ENCODE peak calls at places on chromosomes 7 and 10, in nine cellular contexts. One of them, this sample, is unnamed.

GRCh38 chr10:51508156-51508555 is 191.2 kb downstream of the CSTF2T start:
- DNase-seq in choroid plexus epithelial cell: no peak
- DNase-seq in foreskin fibroblast: no peak
- DNase-seq in AG10803: no peak
- DNase-seq in cardiac fibroblast: no peak
- DNase-seq in thoracic aorta: no peak
- DNase-seq in WTC11: no peak
- DNase-seq in neural crest cell: no peak
- DNase-seq in A549: no peak
- DNase-seq in this sample: no peak

GRCh38 chr10:60238408-60239100 is 151.1 kb downstream of the ANK3 start:
- DNase-seq in AG10803: peak; percentile 57
- DNase-seq in choroid plexus epithelial cell: peak; percentile 81
- DNase-seq in cardiac fibroblast: peak; percentile 80
- DNase-seq in neural crest cell: no peak
- DNase-seq in A549: peak; percentile 13
- DNase-seq in thoracic aorta: no peak
- DNase-seq in WTC11: peak; percentile 36
- DNase-seq in foreskin fibroblast: peak; percentile 14
- DNase-seq in this sample: peak; percentile 13

GRCh38 chr7:55086413-55087201 is 67.8 kb downstream of the EGFR start:
- DNase-seq in cardiac fibroblast: peak; percentile 85
- DNase-seq in thoracic aorta: no peak
- DNase-seq in choroid plexus epithelial cell: peak; percentile 87
- DNase-seq in A549: no peak
- DNase-seq in WTC11: no peak
- DNase-seq in foreskin fibroblast: peak; percentile 66
- DNase-seq in neural crest cell: no peak
- DNase-seq in AG10803: peak; percentile 81
- DNase-seq in this sample: peak; percentile 85

GRCh38 chr7:30702200-30702599 is 19.9 kb upstream of the CRHR2 start:
- DNase-seq in foreskin fibroblast: no peak
- DNase-seq in WTC11: no peak
- DNase-seq in AG10803: no peak
- DNase-seq in thoracic aorta: no peak
- DNase-seq in choroid plexus epithelial cell: no peak
- DNase-seq in neural crest cell: no peak
- DNase-seq in cardiac fibroblast: peak; percentile 25
- DNase-seq in A549: no peak
- DNase-seq in this sample: no peak

GRCh38 chr7:132767378-132767777 is 191.1 kb upstream of the PLXNA4 start:
- DNase-seq in choroid plexus epithelial cell: no peak
- DNase-seq in A549: no peak
- DNase-seq in AG10803: no peak
- DNase-seq in WTC11: no peak
- DNase-seq in cardiac fibroblast: no peak
- DNase-seq in foreskin fibroblast: no peak
- DNase-seq in neural crest cell: no peak
- DNase-seq in thoracic aorta: no peak
- DNase-seq in this sample: no peak

GRCh38 chr10:7027913-7028808 is 382.7 kb downstream of the SFMBT2 start:
- DNase-seq in cardiac fibroblast: peak; percentile 37
- DNase-seq in foreskin fibroblast: peak; percentile 18
- DNase-seq in AG10803: peak; percentile 2
- DNase-seq in neural crest cell: no peak
- DNase-seq in thoracic aorta: no peak
- DNase-seq in A549: no peak
- DNase-seq in WTC11: no peak
- DNase-seq in choroid plexus epithelial cell: no peak
- DNase-seq in this sample: no peak

GRCh38 chr7:21939136-21939857 is 6.4 kb downstream of the CDCA7L start:
- DNase-seq in neural crest cell: no peak
- DNase-seq in thoracic aorta: no peak
- DNase-seq in A549: no peak
- DNase-seq in AG10803: peak; percentile 51
- DNase-seq in foreskin fibroblast: no peak
- DNase-seq in choroid plexus epithelial cell: peak; percentile 74
- DNase-seq in cardiac fibroblast: peak; percentile 44
- DNase-seq in WTC11: no peak
- DNase-seq in this sample: no peak

GRCh38 chr10:126226988-126227761 is 161.1 kb downstream of the ADAM12 start:
- DNase-seq in choroid plexus epithelial cell: no peak
- DNase-seq in cardiac fibroblast: no peak
- DNase-seq in AG10803: no peak
- DNase-seq in WTC11: no peak
- DNase-seq in thoracic aorta: no peak
- DNase-seq in foreskin fibroblast: no peak
- DNase-seq in neural crest cell: no peak
- DNase-seq in A549: no peak
- DNase-seq in this sample: no peak

GRCh38 chr7:128030999-128031681 is at the start of gene LRRC4:
- DNase-seq in A549: no peak
- DNase-seq in neural crest cell: peak; percentile 39
- DNase-seq in choroid plexus epithelial cell: peak; percentile 59
- DNase-seq in thoracic aorta: no peak
- DNase-seq in foreskin fibroblast: peak; percentile 42
- DNase-seq in AG10803: peak; percentile 38
- DNase-seq in WTC11: peak; percentile 72
- DNase-seq in cardiac fibroblast: no peak
- DNase-seq in this sample: peak; percentile 34

GRCh38 chr10:20891338-20891714 is 5.8 kb downstream of the NEBL start:
- DNase-seq in A549: no peak
- DNase-seq in WTC11: no peak
- DNase-seq in choroid plexus epithelial cell: peak; percentile 95
- DNase-seq in neural crest cell: no peak
- DNase-seq in AG10803: peak; percentile 9
- DNase-seq in thoracic aorta: no peak
- DNase-seq in foreskin fibroblast: peak; percentile 26
- DNase-seq in cardiac fibroblast: peak; percentile 82
- DNase-seq in this sample: no peak

GRCh38 chr7:103797647-103798307 is 191.7 kb downstream of the RELN start:
- DNase-seq in AG10803: no peak
- DNase-seq in WTC11: no peak
- DNase-seq in choroid plexus epithelial cell: no peak
- DNase-seq in cardiac fibroblast: no peak
- DNase-seq in A549: no peak
- DNase-seq in neural crest cell: no peak
- DNase-seq in foreskin fibroblast: no peak
- DNase-seq in thoracic aorta: no peak
- DNase-seq in this sample: no peak

GRCh38 chr10:79224992-79225391 is 122.3 kb upstream of the PPIF start:
- DNase-seq in A549: no peak
- DNase-seq in WTC11: no peak
- DNase-seq in AG10803: no peak
- DNase-seq in foreskin fibroblast: no peak
- DNase-seq in cardiac fibroblast: no peak
- DNase-seq in thoracic aorta: no peak
- DNase-seq in neural crest cell: no peak
- DNase-seq in choroid plexus epithelial cell: no peak
- DNase-seq in this sample: no peak

GRCh38 chr10:101563497-101564040 is 24.5 kb downstream of the POLL start:
- DNase-seq in neural crest cell: no peak
- DNase-seq in cardiac fibroblast: no peak
- DNase-seq in foreskin fibroblast: no peak
- DNase-seq in choroid plexus epithelial cell: no peak
- DNase-seq in WTC11: no peak
- DNase-seq in AG10803: no peak
- DNase-seq in thoracic aorta: no peak
- DNase-seq in A549: no peak
- DNase-seq in this sample: no peak

GRCh38 chr10:46539596-46540411 is 16.7 kb downstream of the GPRIN2 start:
- DNase-seq in WTC11: peak; percentile 5
- DNase-seq in A549: peak; percentile 90
- DNase-seq in cardiac fibroblast: peak; percentile 58
- DNase-seq in neural crest cell: no peak
- DNase-seq in choroid plexus epithelial cell: peak; percentile 95
- DNase-seq in thoracic aorta: no peak
- DNase-seq in AG10803: no peak
- DNase-seq in foreskin fibroblast: no peak
- DNase-seq in this sample: no peak

GRCh38 chr10:85039311-85039710 is 710.9 kb downstream of the CCSER2 start:
- DNase-seq in choroid plexus epithelial cell: no peak
- DNase-seq in AG10803: no peak
- DNase-seq in WTC11: no peak
- DNase-seq in neural crest cell: no peak
- DNase-seq in thoracic aorta: no peak
- DNase-seq in A549: no peak
- DNase-seq in foreskin fibroblast: no peak
- DNase-seq in cardiac fibroblast: no peak
- DNase-seq in this sample: no peak
- TF ChIP-seq CTCF in choroid plexus epithelial cell: no peak
- TF ChIP-seq CTCF in AG10803: no peak
- TF ChIP-seq CTCF in WTC11: no peak
- TF ChIP-seq CTCF in neural crest cell: no peak
- TF ChIP-seq CTCF in thoracic aorta: no peak
- TF ChIP-seq CTCF in A549: no peak
- TF ChIP-seq CTCF in foreskin fibroblast: no peak
- TF ChIP-seq CTCF in cardiac fibroblast: no peak
- TF ChIP-seq CTCF in this sample: no peak

DNA sequence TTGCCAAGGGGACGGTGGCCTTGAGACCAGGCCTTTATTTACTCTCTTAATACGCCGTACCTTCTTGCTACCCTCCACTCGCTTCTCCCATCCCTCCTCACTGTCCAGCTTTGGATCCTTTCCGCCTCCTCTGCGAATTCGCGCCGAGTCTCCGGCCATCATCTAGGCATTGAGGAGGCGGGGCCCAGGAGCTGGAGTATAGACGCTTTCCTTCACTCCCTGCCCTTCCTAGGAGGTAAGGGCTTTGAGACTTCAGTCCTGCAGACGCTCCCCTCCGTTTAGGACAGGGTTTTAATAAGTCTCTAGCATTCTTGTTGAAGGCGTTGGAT is 538 bp downstream of the TFAM start:
- DNase-seq in WTC11: peak; percentile 40
- DNase-seq in A549: peak; percentile 38
- DNase-seq in foreskin fibroblast: no peak
- DNase-seq in AG10803: peak; percentile 8
- DNase-seq in cardiac fibroblast: peak; percentile 28
- DNase-seq in choroid plexus epithelial cell: peak; percentile 38
- DNase-seq in thoracic aorta: no peak
- DNase-seq in neural crest cell: peak; percentile 20
- DNase-seq in this sample: no peak
- TF ChIP-seq CTCF in WTC11: no peak
- TF ChIP-seq CTCF in A549: no peak
- TF ChIP-seq CTCF in foreskin fibroblast: no peak
- TF ChIP-seq CTCF in AG10803: no peak
- TF ChIP-seq CTCF in cardiac fibroblast: no peak
- TF ChIP-seq CTCF in choroid plexus epithelial cell: no peak
- TF ChIP-seq CTCF in thoracic aorta: no peak
- TF ChIP-seq CTCF in neural crest cell: peak; percentile 6
- TF ChIP-seq CTCF in this sample: no peak

DNA sequence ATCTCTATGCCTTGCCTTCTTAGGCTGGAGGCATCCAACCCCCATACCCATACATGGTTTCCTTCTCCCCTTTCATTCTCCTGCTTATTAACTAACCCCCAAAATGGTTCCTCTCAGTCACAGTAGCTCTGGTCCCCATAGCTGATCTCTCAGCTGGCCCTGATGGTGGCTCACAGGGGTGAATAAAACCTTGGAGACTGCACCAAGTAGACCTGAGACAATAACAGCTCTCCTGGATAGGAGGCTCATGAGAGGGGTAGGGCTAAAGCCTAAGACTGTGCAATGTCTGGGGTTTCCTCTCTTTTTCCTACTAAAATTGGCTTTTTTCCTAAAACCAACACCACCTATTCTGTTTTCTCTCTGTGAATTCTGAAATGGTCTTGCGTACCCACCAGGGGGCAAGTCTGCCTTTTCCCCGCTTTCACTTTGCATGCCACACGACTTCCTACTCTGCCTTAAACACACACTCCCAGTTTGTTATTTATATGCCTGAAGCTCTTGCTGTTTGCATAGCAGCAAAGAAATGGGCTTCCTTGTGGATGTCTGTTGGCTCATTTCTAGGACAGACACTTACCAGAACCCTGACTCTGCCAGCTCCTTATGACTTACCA is 18.4 kb upstream of the PON1 start:
- DNase-seq in choroid plexus epithelial cell: peak; percentile 25
- DNase-seq in A549: no peak
- DNase-seq in WTC11: peak; percentile 18
- DNase-seq in AG10803: no peak
- DNase-seq in cardiac fibroblast: no peak
- DNase-seq in neural crest cell: no peak
- DNase-seq in thoracic aorta: no peak
- DNase-seq in foreskin fibroblast: no peak
- DNase-seq in this sample: no peak
- TF ChIP-seq CTCF in choroid plexus epithelial cell: peak; percentile 43
- TF ChIP-seq CTCF in A549: no peak
- TF ChIP-seq CTCF in WTC11: no peak
- TF ChIP-seq CTCF in AG10803: no peak
- TF ChIP-seq CTCF in cardiac fibroblast: no peak
- TF ChIP-seq CTCF in neural crest cell: peak; percentile 47
- TF ChIP-seq CTCF in thoracic aorta: no peak
- TF ChIP-seq CTCF in foreskin fibroblast: no peak
- TF ChIP-seq CTCF in this sample: no peak

DNA sequence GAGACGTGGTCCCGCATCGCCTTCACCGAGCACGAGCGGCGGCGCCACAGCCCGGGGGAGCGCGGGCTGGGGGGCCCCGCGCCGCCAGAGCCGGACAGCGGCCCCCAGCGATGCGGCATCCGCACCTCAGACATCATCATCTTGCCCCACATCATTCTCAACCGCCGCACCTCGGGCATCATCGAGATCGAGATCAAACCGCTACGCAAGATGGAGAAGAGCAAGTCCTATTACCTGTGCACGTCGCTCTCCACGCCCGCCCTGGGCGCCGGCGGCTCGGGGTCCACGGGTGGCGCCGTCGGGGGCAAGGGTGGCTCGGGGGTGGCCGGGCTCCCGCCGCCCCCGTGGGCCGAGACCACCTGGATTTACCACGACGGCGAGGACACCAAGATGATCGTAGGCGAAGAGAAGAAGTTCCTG is 733 bp downstream of the CNNM2 start:
- DNase-seq in A549: peak; percentile 33
- DNase-seq in neural crest cell: no peak
- DNase-seq in AG10803: no peak
- DNase-seq in WTC11: peak; percentile 29
- DNase-seq in choroid plexus epithelial cell: no peak
- DNase-seq in foreskin fibroblast: no peak
- DNase-seq in cardiac fibroblast: no peak
- DNase-seq in thoracic aorta: no peak
- DNase-seq in this sample: no peak
- TF ChIP-seq CTCF in A549: no peak
- TF ChIP-seq CTCF in neural crest cell: no peak
- TF ChIP-seq CTCF in AG10803: no peak
- TF ChIP-seq CTCF in WTC11: no peak
- TF ChIP-seq CTCF in choroid plexus epithelial cell: no peak
- TF ChIP-seq CTCF in foreskin fibroblast: no peak
- TF ChIP-seq CTCF in cardiac fibroblast: no peak
- TF ChIP-seq CTCF in thoracic aorta: no peak
- TF ChIP-seq CTCF in this sample: peak; percentile 25